ENCODE peak calls at places on chromosomes 16 and 17, in eight cellular contexts. F, R, E, G, B, S, A and V are unnamed samples.

GRCh38 chr16:62450291-62450690 is 414.1 kb upstream of the CDH8 start:
- DNase-seq in F (no peak), R (no peak), E (no peak), G (no peak), B (no peak), S (no peak), A (no peak), V (no peak)

GRCh38 chr16:10514369-10515055 is 65.9 kb downstream of the EMP2 start:
- DNase-seq in F (no peak), R (peak; percentile 47), E (no peak), G (peak; percentile 33), B (peak; percentile 32), S (no peak), A (peak; percentile 28), V (peak; percentile 67)

GRCh38 chr16:86584726-86585721 is 6.7 kb downstream of the FOXL1 start:
- DNase-seq in F (no peak), R (peak; percentile 82), E (no peak), G (no peak), B (no peak), S (no peak), A (no peak), V (no peak)

GRCh38 chr16:89983550-89983949 is 35.0 kb downstream of the DEF8 start:
- DNase-seq in F (peak; percentile 49), R (no peak), E (no peak), G (no peak), B (no peak), S (no peak), A (no peak), V (no peak)

GRCh38 chr17:76893623-76894358 is 25.6 kb downstream of the MGAT5B start:
- DNase-seq in F (no peak), R (no peak), E (no peak), G (no peak), B (no peak), S (no peak), A (peak; percentile 38), V (no peak)

GRCh38 chr16:23145608-23146007 is 3.6 kb downstream of the USP31 start:
- DNase-seq in F (no peak), R (peak; percentile 85), E (no peak), G (no peak), B (no peak), S (no peak), A (no peak), V (peak; percentile 66)

GRCh38 chr17:6669479-6670212 is 18.1 kb downstream of the C17orf100 start:
- DNase-seq in F (no peak), R (no peak), E (no peak), G (no peak), B (no peak), S (no peak), A (no peak), V (peak; percentile 93)

GRCh38 chr17:39002991-39003715 is 36.0 kb upstream of the FBXO47 start:
- DNase-seq in F (no peak), R (peak; percentile 52), E (no peak), G (no peak), B (no peak), S (no peak), A (no peak), V (no peak)

GRCh38 chr16:68448360-68448970 is at the start of gene SMPD3:
- DNase-seq in F (peak; percentile 98), R (peak; percentile 99), E (peak; percentile 99), G (peak; percentile 97), B (peak; percentile 51), S (peak; percentile 95), A (peak; percentile 99), V (peak; percentile 95)

GRCh38 chr17:65081439-65081838 is 24.9 kb upstream of the GNA13 start:
- DNase-seq in F (no peak), R (no peak), E (no peak), G (no peak), B (no peak), S (no peak), A (no peak), V (no peak)

GRCh38 chr16:1772908-1773702 is at the start of gene MRPS34:
- DNase-seq in F (peak; percentile 95), R (peak; percentile 86), E (peak; percentile 66), G (peak; percentile 88), B (peak; percentile 51), S (peak; percentile 63), A (peak; percentile 85), V (peak; percentile 72)

GRCh38 chr16:73068546-73069401 is 20.8 kb upstream of the ZFHX3 start:
- DNase-seq in F (peak; percentile 27), R (peak; percentile 98), E (peak; percentile 95), G (no peak), B (peak; percentile 75), S (no peak), A (peak; percentile 74), V (no peak)

GRCh38 chr16:9647981-9648701 is 534.1 kb downstream of the GRIN2A start:
- DNase-seq in F (no peak), R (peak; percentile 14), E (peak; percentile 34), G (no peak), B (peak; percentile 5), S (no peak), A (no peak), V (peak; percentile 30)

GRCh38 chr16:73095885-73096341 is 48.0 kb upstream of the ZFHX3 start:
- DNase-seq in F (peak; percentile 17), R (no peak), E (peak; percentile 71), G (no peak), B (no peak), S (no peak), A (peak; percentile 26), V (no peak)

GRCh38 chr16:24988593-24989338 is 26.4 kb downstream of the ARHGAP17 start:
- DNase-seq in F (no peak), R (peak; percentile 85), E (no peak), G (no peak), B (no peak), S (no peak), A (no peak), V (no peak)

GRCh38 chr16:58127634-58128033 is 1.5 kb downstream of the CFAP20 start:
- DNase-seq in F (no peak), R (no peak), E (no peak), G (no peak), B (peak; percentile 33), S (no peak), A (no peak), V (no peak)

GRCh38 chr16:57271867-57272495 is 12.5 kb downstream of the PLLP start:
- DNase-seq in F (no peak), R (no peak), E (no peak), G (no peak), B (no peak), S (no peak), A (no peak), V (no peak)

GRCh38 chr17:4548721-4549531 is 6.3 kb downstream of the MYBBP1A start:
- DNase-seq in F (no peak), R (peak; percentile 18), E (no peak), G (peak; percentile 10), B (no peak), S (no peak), A (no peak), V (peak; percentile 44)

GRCh38 chr16:71724320-71724751 is at the start of gene PHLPP2:
- DNase-seq in F (no peak), R (no peak), E (no peak), G (no peak), B (no peak), S (no peak), A (no peak), V (no peak)

GRCh38 chr17:70563301-70563820 is 394.0 kb downstream of the KCNJ2 start:
- DNase-seq in F (no peak), R (peak; percentile 24), E (peak; percentile 78), G (no peak), B (no peak), S (no peak), A (peak; percentile 32), V (no peak)

GRCh38 chr17:5888811-5889210 is 181.4 kb upstream of the WSCD1 start:
- DNase-seq in F (no peak), R (peak; percentile 64), E (no peak), G (no peak), B (no peak), S (no peak), A (no peak), V (no peak)

GRCh38 chr17:49621946-49622529 is 46.4 kb downstream of the NXPH3 start:
- DNase-seq in F (no peak), R (no peak), E (no peak), G (no peak), B (no peak), S (no peak), A (no peak), V (no peak)

GRCh38 chr17:1762233-1762905 is 509 bp downstream of the SERPINF1 start:
- DNase-seq in F (peak; percentile 81), R (peak; percentile 64), E (peak; percentile 95), G (peak; percentile 37), B (no peak), S (no peak), A (no peak), V (no peak)

GRCh38 chr16:8155275-8155674 is 435.0 kb downstream of the TMEM114 start:
- DNase-seq in F (no peak), R (no peak), E (no peak), G (no peak), B (no peak), S (no peak), A (no peak), V (no peak)

GRCh38 chr17:68424861-68425260 is 32.4 kb downstream of the WIPI1 start:
- DNase-seq in F (peak; percentile 82), R (no peak), E (no peak), G (no peak), B (no peak), S (no peak), A (peak; percentile 19), V (peak; percentile 12)

GRCh38 chr16:69865701-69866100 is 85.4 kb upstream of the CLEC18A start:
- DNase-seq in F (no peak), R (peak; percentile 96), E (no peak), G (no peak), B (no peak), S (no peak), A (no peak), V (no peak)

GRCh38 chr16:85393674-85394510 is 219.2 kb upstream of the GSE1 start:
- DNase-seq in F (peak; percentile 92), R (no peak), E (peak; percentile 46), G (peak; percentile 65), B (no peak), S (peak; percentile 37), A (no peak), V (no peak)

GRCh38 chr16:67897231-67897630 is 4.2 kb downstream of the PSKH1 start:
- DNase-seq in F (no peak), R (peak; percentile 57), E (no peak), G (no peak), B (no peak), S (no peak), A (no peak), V (no peak)

GRCh38 chr16:84497836-84498610 is 6.4 kb downstream of the MEAK7 start:
- DNase-seq in F (no peak), R (no peak), E (no peak), G (no peak), B (no peak), S (no peak), A (no peak), V (no peak)

GRCh38 chr17:3026856-3027751 is 36.3 kb downstream of the OR1D5 start:
- DNase-seq in F (no peak), R (no peak), E (no peak), G (no peak), B (no peak), S (no peak), A (no peak), V (no peak)

GRCh38 chr16:50068550-50068949 is 2.8 kb downstream of the HEATR3 start:
- DNase-seq in F (no peak), R (peak; percentile 59), E (no peak), G (no peak), B (no peak), S (no peak), A (no peak), V (no peak)

GRCh38 chr16:47721016-47721673 is 260.0 kb downstream of the PHKB start:
- DNase-seq in F (no peak), R (no peak), E (no peak), G (no peak), B (no peak), S (no peak), A (no peak), V (no peak)

GRCh38 chr16:2511128-2511785 is 2.5 kb upstream of the ATP6V0C start:
- DNase-seq in F (peak; percentile 93), R (peak; percentile 61), E (no peak), G (no peak), B (no peak), S (no peak), A (no peak), V (no peak)